ENCODE peak calls at places on chromosome 3, in four cellular contexts. F, C, W and Z are unnamed samples.

GRCh38 chr3:42302924-42303634 is 37.1 kb upstream of the CCK start:
- DNase-seq in F (no peak), C (no peak), W (no peak), Z (no peak)

GRCh38 chr3:195467641-195468390 is 25.0 kb upstream of the ACAP2 start:
- DNase-seq in F (no peak), C (no peak), W (no peak), Z (no peak)

GRCh38 chr3:52481819-52482521 is 13.2 kb upstream of the STAB1 start:
- DNase-seq in F (peak; percentile 38), C (peak; percentile 60), W (no peak), Z (peak; percentile 89)

GRCh38 chr3:58487140-58487886 is 4.6 kb upstream of the KCTD6 start:
- DNase-seq in F (peak; percentile 31), C (peak; percentile 35), W (no peak), Z (no peak)

GRCh38 chr3:53196575-53197407 is 35.8 kb downstream of the PRKCD start:
- DNase-seq in F (peak; percentile 85), C (peak; percentile 87), W (peak; percentile 72), Z (peak; percentile 62)

GRCh38 chr3:156643729-156644389 is 30.5 kb upstream of the TIPARP start:
- DNase-seq in F (no peak), C (peak; percentile 69), W (no peak), Z (no peak)

GRCh38 chr3:196016485-196016884 is 65.4 kb downstream of the TFRC start:
- DNase-seq in F (no peak), C (no peak), W (no peak), Z (no peak)

GRCh38 chr3:183513046-183513706 is 42.3 kb downstream of the KLHL6 start:
- DNase-seq in F (no peak), C (no peak), W (no peak), Z (no peak)

DNA sequence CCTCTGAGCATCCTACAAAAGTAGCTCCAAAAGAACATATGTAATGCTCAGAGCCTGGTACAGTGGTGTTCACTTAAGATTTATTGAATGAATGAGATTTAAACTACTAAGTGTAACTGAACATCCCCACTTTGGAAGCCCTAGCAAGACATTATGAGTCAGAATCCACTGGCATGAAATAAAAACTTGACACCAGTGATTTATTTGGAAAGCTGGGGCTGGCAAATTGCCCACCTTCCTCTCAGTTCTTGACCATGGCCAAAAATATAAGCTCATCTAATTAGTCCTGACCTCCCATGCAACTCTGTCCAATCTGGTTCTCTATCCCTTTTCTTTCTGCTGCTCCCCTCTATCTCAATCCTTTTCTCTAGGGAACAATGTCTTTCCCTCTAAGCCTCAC is 418.0 kb downstream of the PLCL2 start:
- DNase-seq in F (no peak), C (no peak), W (no peak), Z (no peak)
- TF ChIP-seq HMGXB4 in F (no peak), C (no peak), W (no peak), Z (no peak)

GRCh38 chr3:56795807-56796185 is 6.0 kb downstream of the ARHGEF3 start:
- DNase-seq in F (no peak), C (no peak), W (no peak), Z (no peak)

GRCh38 chr3:56799251-56799882 is 2.4 kb downstream of the ARHGEF3 start:
- DNase-seq in F (peak; percentile 49), C (peak; percentile 52), W (peak; percentile 73), Z (no peak)

GRCh38 chr3:56796996-56797395 is 4.8 kb downstream of the ARHGEF3 start:
- DNase-seq in F (no peak), C (no peak), W (no peak), Z (no peak)

GRCh38 chr3:56795097-56795806 is 6.5 kb downstream of the ARHGEF3 start:
- DNase-seq in F (no peak), C (no peak), W (no peak), Z (no peak)

DNA sequence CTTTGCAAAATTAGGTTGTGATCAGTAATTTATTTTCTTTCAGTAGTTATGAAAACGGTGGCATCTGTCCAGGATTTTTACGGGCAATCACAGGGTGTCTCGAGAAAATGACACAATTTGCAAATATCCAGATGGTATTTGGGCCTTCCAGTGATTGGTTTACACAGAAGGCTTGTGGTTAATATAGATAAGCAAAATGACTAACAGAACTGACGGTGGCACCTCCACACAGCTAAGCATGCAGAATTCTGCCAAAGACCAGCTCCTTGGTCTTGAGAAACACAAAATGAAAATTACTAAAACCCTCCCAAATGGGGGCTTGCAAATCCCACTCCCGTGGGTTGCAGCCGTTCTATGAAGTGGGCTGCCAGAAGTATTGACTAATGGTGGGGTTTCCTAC is 5.5 kb downstream of the ARHGEF3 start:
- DNase-seq in F (no peak), C (peak; percentile 3), W (no peak), Z (no peak)
- TF ChIP-seq HMGXB4 in F (no peak), C (no peak), W (no peak), Z (no peak)

GRCh38 chr3:129027544-129027880 is 26.4 kb downstream of the EFCC1 start:
- DNase-seq in F (no peak), C (no peak), W (no peak), Z (no peak)

GRCh38 chr3:129028866-129029265 is 27.8 kb downstream of the EFCC1 start:
- DNase-seq in F (no peak), C (no peak), W (no peak), Z (no peak)

GRCh38 chr3:129025108-129025507 is 24.0 kb downstream of the EFCC1 start:
- DNase-seq in F (no peak), C (no peak), W (no peak), Z (no peak)

GRCh38 chr3:129025691-129026435 is 24.8 kb downstream of the EFCC1 start:
- DNase-seq in F (no peak), C (no peak), W (no peak), Z (no peak)

DNA sequence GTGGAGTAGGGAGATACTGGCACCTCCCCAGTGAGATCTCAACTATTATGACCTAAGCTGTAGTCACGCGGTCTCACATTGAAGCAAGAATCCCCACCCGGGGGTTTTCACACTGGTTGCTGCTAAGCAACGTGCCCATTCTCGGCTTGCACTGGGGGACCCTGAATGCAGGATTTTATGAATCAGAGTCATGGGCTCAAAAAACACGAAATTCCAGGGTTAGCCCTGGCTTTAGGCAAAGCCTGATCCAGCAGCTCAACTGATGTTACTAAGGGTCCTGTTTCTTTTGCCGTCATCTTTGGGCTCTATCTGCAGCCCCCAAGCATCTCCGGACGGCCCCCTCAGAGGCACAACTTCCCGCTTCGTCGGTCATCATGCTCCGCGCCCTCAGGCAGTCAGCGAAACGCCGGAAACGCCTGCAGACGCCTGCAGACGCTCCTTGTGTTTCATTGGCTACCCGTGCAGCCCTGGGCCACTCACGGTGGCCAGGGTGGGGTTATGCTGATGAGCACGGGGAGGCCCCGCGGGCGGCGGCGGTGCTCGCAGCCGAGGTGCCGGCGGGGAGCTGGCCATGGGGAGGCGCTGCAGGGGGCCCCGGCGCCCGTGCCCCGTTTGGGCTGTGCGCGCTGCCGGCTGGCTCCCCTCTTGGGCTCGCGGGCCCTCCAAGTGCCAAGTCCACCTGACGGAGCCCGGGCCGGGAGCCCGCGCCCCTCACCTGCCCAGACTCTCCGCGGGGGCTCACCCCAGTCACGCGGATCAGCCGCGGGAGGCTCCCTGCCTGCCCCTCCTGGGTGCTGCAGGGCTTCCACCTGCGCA is 25.8 kb downstream of the EFCC1 start:
- DNase-seq in F (peak; percentile 88), C (peak; percentile 94), W (peak; percentile 62), Z (peak; percentile 81)
- TF ChIP-seq HMGXB4 in F (no peak), C (no peak), W (no peak), Z (peak; percentile 61)

GRCh38 chr3:5390221-5390620 is 202.7 kb downstream of the EDEM1 start:
- DNase-seq in F (no peak), C (no peak), W (no peak), Z (no peak)

GRCh38 chr3:5391226-5391625 is 203.7 kb downstream of the EDEM1 start:
- DNase-seq in F (no peak), C (no peak), W (no peak), Z (no peak)

GRCh38 chr3:5384557-5384956 is 197.1 kb downstream of the EDEM1 start:
- DNase-seq in F (no peak), C (no peak), W (no peak), Z (no peak)

GRCh38 chr3:5389057-5389456 is 201.6 kb downstream of the EDEM1 start:
- DNase-seq in F (peak; percentile 20), C (no peak), W (peak; percentile 2), Z (no peak)

DNA sequence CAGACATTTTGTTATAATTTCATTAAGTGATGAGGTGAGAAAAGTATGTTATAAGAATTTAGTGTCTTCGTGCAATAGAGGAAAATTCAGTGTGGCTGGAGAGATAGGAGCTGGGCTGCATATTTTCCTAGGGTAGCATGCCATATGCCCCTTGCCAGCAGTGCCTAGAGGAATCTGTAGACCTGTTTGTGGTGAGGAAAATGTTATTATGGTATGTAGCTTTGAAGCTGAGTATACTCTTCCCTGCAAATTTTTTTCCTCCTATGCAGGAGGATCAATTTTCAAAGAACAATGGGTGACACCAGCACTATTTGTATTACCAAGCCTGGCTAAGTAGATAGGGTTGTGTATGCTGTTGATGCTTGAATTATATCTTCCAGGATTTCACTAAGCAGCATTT is 200.6 kb downstream of the EDEM1 start:
- DNase-seq in F (no peak), C (no peak), W (no peak), Z (no peak)
- TF ChIP-seq HMGXB4 in F (no peak), C (no peak), W (no peak), Z (no peak)

GRCh38 chr3:197494366-197495058 is 61.3 kb downstream of the BDH1 start:
- DNase-seq in F (peak; percentile 38), C (no peak), W (peak; percentile 71), Z (no peak)
- TF ChIP-seq HMGXB4 in F (no peak), C (no peak), W (no peak), Z (no peak)

DNA sequence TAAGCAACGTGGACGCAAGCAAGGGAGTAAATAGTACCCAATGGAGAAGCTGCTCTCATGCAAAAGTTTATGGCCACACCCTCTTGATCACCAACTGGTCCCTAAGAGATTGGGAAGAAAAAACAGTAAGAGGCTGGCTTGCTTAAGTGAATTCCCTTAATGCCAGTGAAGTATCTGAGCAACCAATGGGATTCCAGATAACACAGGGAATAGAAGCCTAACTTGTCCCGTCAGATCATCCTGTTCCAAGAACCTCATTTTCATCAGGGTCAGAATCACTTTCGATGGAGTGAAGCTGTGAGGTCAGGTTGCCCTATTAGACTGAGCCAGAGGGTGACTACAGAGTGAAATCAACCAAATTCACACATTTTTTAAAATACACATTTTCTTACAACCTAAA is 104.3 kb downstream of the CD47 start:
- DNase-seq in F (no peak), C (no peak), W (no peak), Z (no peak)
- TF ChIP-seq HMGXB4 in F (no peak), C (no peak), W (no peak), Z (no peak)

GRCh38 chr3:128548011-128548410 is 55.0 kb upstream of the GATA2 start:
- DNase-seq in F (no peak), C (no peak), W (no peak), Z (no peak)

GRCh38 chr3:128547368-128547987 is 54.5 kb upstream of the GATA2 start:
- DNase-seq in F (no peak), C (peak; percentile 92), W (no peak), Z (no peak)

GRCh38 chr3:128545120-128545752 is 52.2 kb upstream of the GATA2 start:
- DNase-seq in F (no peak), C (no peak), W (no peak), Z (no peak)

GRCh38 chr3:128548426-128549282 is 55.7 kb upstream of the GATA2 start:
- DNase-seq in F (no peak), C (peak; percentile 94), W (no peak), Z (no peak)

GRCh38 chr3:128546646-128547045 is 53.6 kb upstream of the GATA2 start:
- DNase-seq in F (no peak), C (peak; percentile 54), W (peak; percentile 16), Z (no peak)
- TF ChIP-seq HMGXB4 in F (no peak), C (no peak), W (no peak), Z (no peak)